ENCODE peak calls at places on chromosome 16, in six cellular contexts. One of them, this sample, is unnamed.

GRCh38 chr16:54673353-54673752 is 257.3 kb upstream of the IRX5 start:
- DNase-seq in GM12878: no peak
- DNase-seq in K562: no peak
- DNase-seq in endothelial cell of umbilical vein: no peak
- DNase-seq in A549: peak
- DNase-seq in HepG2: no peak
- DNase-seq in this sample: no peak

GRCh38 chr16:12320298-12320706 is 343.8 kb downstream of the SNX29 start:
- DNase-seq in GM12878: no peak
- DNase-seq in HepG2: no peak
- DNase-seq in A549: no peak
- DNase-seq in K562: no peak
- DNase-seq in endothelial cell of umbilical vein: no peak
- DNase-seq in this sample: no peak

GRCh38 chr16:11379420-11379819 is 34.2 kb downstream of the RMI2 start:
- DNase-seq in endothelial cell of umbilical vein: no peak
- DNase-seq in GM12878: peak
- DNase-seq in HepG2: no peak
- DNase-seq in K562: no peak
- DNase-seq in A549: no peak
- DNase-seq in this sample: no peak

GRCh38 chr16:10333321-10334032 is 52.4 kb upstream of the ATF7IP2 start:
- DNase-seq in K562: no peak
- DNase-seq in endothelial cell of umbilical vein: no peak
- DNase-seq in HepG2: no peak
- DNase-seq in A549: no peak
- DNase-seq in GM12878: no peak
- DNase-seq in this sample: no peak

GRCh38 chr16:30565526-30565925 is 6.0 kb downstream of the ZNF688 start:
- DNase-seq in K562: no peak
- DNase-seq in endothelial cell of umbilical vein: no peak
- DNase-seq in HepG2: no peak
- DNase-seq in GM12878: no peak
- DNase-seq in A549: no peak
- DNase-seq in this sample: no peak

GRCh38 chr16:16086653-16087446 is 136.4 kb downstream of the ABCC6 start:
- DNase-seq in A549: no peak
- DNase-seq in endothelial cell of umbilical vein: no peak
- DNase-seq in K562: no peak
- DNase-seq in GM12878: no peak
- DNase-seq in HepG2: no peak
- DNase-seq in this sample: no peak

GRCh38 chr16:10103096-10103495 is 79.1 kb downstream of the GRIN2A start:
- DNase-seq in endothelial cell of umbilical vein: no peak
- DNase-seq in A549: no peak
- DNase-seq in K562: no peak
- DNase-seq in HepG2: no peak
- DNase-seq in GM12878: no peak
- DNase-seq in this sample: no peak

GRCh38 chr16:30753596-30753995 is 5.4 kb downstream of the PHKG2 start:
- DNase-seq in K562: no peak
- DNase-seq in HepG2: no peak
- DNase-seq in A549: no peak
- DNase-seq in endothelial cell of umbilical vein: no peak
- DNase-seq in GM12878: no peak
- DNase-seq in this sample: no peak

GRCh38 chr16:50457423-50457822 is 88.6 kb upstream of the BRD7 start:
- DNase-seq in HepG2: no peak
- DNase-seq in K562: no peak
- DNase-seq in GM12878: no peak
- DNase-seq in A549: no peak
- DNase-seq in endothelial cell of umbilical vein: no peak
- DNase-seq in this sample: no peak

GRCh38 chr16:29926675-29927522 is 873 bp upstream of the KCTD13 start:
- DNase-seq in K562: peak
- DNase-seq in A549: peak
- DNase-seq in endothelial cell of umbilical vein: no peak
- DNase-seq in GM12878: no peak
- DNase-seq in HepG2: peak
- DNase-seq in this sample: no peak

GRCh38 chr16:71923941-71924690 is 28.8 kb downstream of the IST1 start:
- DNase-seq in GM12878: no peak
- DNase-seq in HepG2: no peak
- DNase-seq in A549: no peak
- DNase-seq in K562: no peak
- DNase-seq in endothelial cell of umbilical vein: no peak
- DNase-seq in this sample: no peak

GRCh38 chr16:26531290-26531730 is 535.4 kb upstream of the C16orf82 start:
- DNase-seq in A549: no peak
- DNase-seq in endothelial cell of umbilical vein: no peak
- DNase-seq in HepG2: no peak
- DNase-seq in GM12878: no peak
- DNase-seq in K562: no peak
- DNase-seq in this sample: no peak

GRCh38 chr16:8714143-8714542 is 39.7 kb downstream of the ABAT start:
- DNase-seq in endothelial cell of umbilical vein: no peak
- DNase-seq in A549: no peak
- DNase-seq in K562: no peak
- DNase-seq in GM12878: no peak
- DNase-seq in HepG2: no peak
- DNase-seq in this sample: no peak

GRCh38 chr16:89409161-89409711 is 81.1 kb downstream of the ANKRD11 start:
- DNase-seq in GM12878: no peak
- DNase-seq in K562: no peak
- DNase-seq in HepG2: no peak
- DNase-seq in endothelial cell of umbilical vein: peak
- DNase-seq in A549: no peak
- DNase-seq in this sample: peak

GRCh38 chr16:14452066-14452465 is 178.0 kb downstream of the PARN start:
- DNase-seq in A549: no peak
- DNase-seq in endothelial cell of umbilical vein: no peak
- DNase-seq in K562: no peak
- DNase-seq in HepG2: no peak
- DNase-seq in GM12878: no peak
- DNase-seq in this sample: no peak

GRCh38 chr16:25052161-25052511 is 37.0 kb upstream of the ARHGAP17 start:
- DNase-seq in HepG2: no peak
- DNase-seq in GM12878: no peak
- DNase-seq in A549: no peak
- DNase-seq in endothelial cell of umbilical vein: no peak
- DNase-seq in K562: no peak
- DNase-seq in this sample: no peak

GRCh38 chr16:11104168-11105037 is 151.6 kb downstream of the SOCS1 start:
- DNase-seq in A549: no peak
- DNase-seq in K562: no peak
- DNase-seq in HepG2: no peak
- DNase-seq in GM12878: no peak
- DNase-seq in endothelial cell of umbilical vein: no peak
- DNase-seq in this sample: no peak

GRCh38 chr16:5026664-5027063 is 7.1 kb downstream of the NAGPA start:
- DNase-seq in K562: no peak
- DNase-seq in A549: no peak
- DNase-seq in endothelial cell of umbilical vein: no peak
- DNase-seq in GM12878: no peak
- DNase-seq in HepG2: no peak
- DNase-seq in this sample: no peak

GRCh38 chr16:82638095-82638798 is 11.5 kb downstream of the CDH13 start:
- DNase-seq in GM12878: no peak
- DNase-seq in A549: no peak
- DNase-seq in HepG2: no peak
- DNase-seq in K562: no peak
- DNase-seq in endothelial cell of umbilical vein: peak
- DNase-seq in this sample: no peak

GRCh38 chr16:48627148-48627547 is 17.2 kb upstream of the N4BP1 start:
- DNase-seq in endothelial cell of umbilical vein: no peak
- DNase-seq in HepG2: no peak
- DNase-seq in K562: no peak
- DNase-seq in A549: no peak
- DNase-seq in GM12878: no peak
- DNase-seq in this sample: no peak

GRCh38 chr16:546909-547770 is 13.1 kb upstream of the PRR35 start:
- DNase-seq in endothelial cell of umbilical vein: peak
- DNase-seq in K562: peak
- DNase-seq in GM12878: no peak
- DNase-seq in A549: peak
- DNase-seq in HepG2: no peak
- DNase-seq in this sample: peak

GRCh38 chr16:75379911-75380847 is 53.1 kb downstream of the CFDP1 start:
- DNase-seq in endothelial cell of umbilical vein: peak
- DNase-seq in HepG2: no peak
- DNase-seq in GM12878: peak
- DNase-seq in A549: no peak
- DNase-seq in K562: no peak
- DNase-seq in this sample: peak

GRCh38 chr16:24858219-24859041 is 12.7 kb downstream of the SLC5A11 start:
- DNase-seq in K562: peak
- DNase-seq in endothelial cell of umbilical vein: peak
- DNase-seq in A549: peak
- DNase-seq in GM12878: no peak
- DNase-seq in HepG2: peak
- DNase-seq in this sample: peak

GRCh38 chr16:74766729-74767128 is 7.9 kb downstream of the FA2H start:
- DNase-seq in endothelial cell of umbilical vein: no peak
- DNase-seq in GM12878: no peak
- DNase-seq in HepG2: no peak
- DNase-seq in K562: peak
- DNase-seq in A549: no peak
- DNase-seq in this sample: peak

GRCh38 chr16:12258806-12259205 is 282.3 kb downstream of the SNX29 start:
- DNase-seq in endothelial cell of umbilical vein: no peak
- DNase-seq in GM12878: no peak
- DNase-seq in A549: no peak
- DNase-seq in HepG2: no peak
- DNase-seq in K562: no peak
- DNase-seq in this sample: no peak

GRCh38 chr16:76428858-76429257 is 151.7 kb downstream of the CNTNAP4 start:
- DNase-seq in endothelial cell of umbilical vein: no peak
- DNase-seq in HepG2: peak
- DNase-seq in K562: no peak
- DNase-seq in A549: peak
- DNase-seq in GM12878: no peak
- DNase-seq in this sample: peak

GRCh38 chr16:84563776-84564420 is 54.0 kb downstream of the COTL1 start:
- DNase-seq in A549: no peak
- DNase-seq in GM12878: no peak
- DNase-seq in endothelial cell of umbilical vein: no peak
- DNase-seq in HepG2: no peak
- DNase-seq in K562: no peak
- DNase-seq in this sample: no peak

GRCh38 chr16:25721439-25721838 is 29.7 kb downstream of the HS3ST4 start:
- DNase-seq in GM12878: no peak
- DNase-seq in endothelial cell of umbilical vein: no peak
- DNase-seq in HepG2: no peak
- DNase-seq in A549: no peak
- DNase-seq in K562: no peak
- DNase-seq in this sample: no peak

GRCh38 chr16:79154081-79154480 is 446.5 kb downstream of the MAF start:
- DNase-seq in A549: no peak
- DNase-seq in GM12878: no peak
- DNase-seq in HepG2: no peak
- DNase-seq in K562: no peak
- DNase-seq in endothelial cell of umbilical vein: no peak
- DNase-seq in this sample: no peak

GRCh38 chr16:53872248-53873221 is 168.6 kb downstream of the FTO start:
- DNase-seq in GM12878: no peak
- DNase-seq in A549: no peak
- DNase-seq in HepG2: no peak
- DNase-seq in K562: no peak
- DNase-seq in endothelial cell of umbilical vein: no peak
- DNase-seq in this sample: no peak

DNA sequence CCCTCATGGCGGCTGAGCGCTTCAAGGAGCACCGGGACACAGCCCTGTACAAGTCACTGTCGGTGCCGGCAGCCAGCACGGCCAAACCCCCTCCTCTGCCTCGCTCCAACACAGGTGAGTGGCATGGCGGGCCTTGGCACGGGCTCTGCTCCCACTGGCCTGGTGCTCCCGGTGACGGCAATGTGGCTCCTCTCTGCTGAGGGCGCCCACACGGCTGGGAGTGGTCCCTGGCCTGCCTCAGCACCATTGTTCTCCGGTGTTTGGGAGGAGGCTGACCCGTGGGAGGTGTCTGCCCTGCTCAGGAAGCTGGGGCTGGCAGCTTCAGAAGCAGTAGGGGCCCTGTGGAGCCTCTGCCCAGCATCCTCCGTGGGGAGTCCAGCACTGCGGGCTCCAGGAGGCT is 33.9 kb downstream of the TSC2 start:
- DNase-seq in HepG2: no peak
- DNase-seq in A549: no peak
- DNase-seq in GM12878: no peak
- DNase-seq in endothelial cell of umbilical vein: no peak
- DNase-seq in K562: no peak
- DNase-seq in this sample: peak
- TF ChIP-seq MYC in HepG2: no peak
- TF ChIP-seq MYC in A549: no peak
- TF ChIP-seq MYC in GM12878: no peak
- TF ChIP-seq MYC in endothelial cell of umbilical vein: no peak
- TF ChIP-seq MYC in K562: no peak
- TF ChIP-seq MYC in this sample: no peak

DNA sequence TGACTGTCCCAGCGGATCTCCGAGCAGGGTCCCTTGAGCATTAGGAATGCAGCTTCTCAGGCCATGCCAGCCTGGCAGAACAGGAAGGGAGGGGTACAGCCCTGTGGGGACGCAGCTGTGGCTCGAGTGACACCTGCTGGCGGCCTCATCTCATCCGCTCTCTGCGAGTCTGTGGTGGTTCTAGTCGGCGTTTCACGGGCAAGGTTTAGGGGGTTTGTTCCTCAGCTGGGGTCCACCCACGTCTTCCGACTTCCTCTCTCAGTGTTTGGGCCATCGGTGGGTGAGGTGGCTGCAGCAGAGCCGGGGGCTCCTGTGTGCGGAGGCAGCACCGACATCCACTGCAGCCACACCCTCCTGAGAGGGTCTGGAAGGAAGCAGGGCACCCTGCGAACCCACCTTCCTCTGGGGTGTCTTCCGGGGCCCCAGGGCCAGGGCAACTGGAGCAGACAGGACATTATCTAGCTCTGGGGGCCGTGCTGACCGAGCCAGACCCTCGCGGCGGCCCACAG is 33.3 kb downstream of the JPH3 start:
- DNase-seq in HepG2: peak
- DNase-seq in K562: peak
- DNase-seq in A549: peak
- DNase-seq in GM12878: no peak
- DNase-seq in endothelial cell of umbilical vein: peak
- DNase-seq in this sample: peak
- TF ChIP-seq CTCF in HepG2: peak
- TF ChIP-seq CTCF in K562: peak
- TF ChIP-seq CTCF in A549: peak
- TF ChIP-seq CTCF in GM12878: peak
- TF ChIP-seq CTCF in endothelial cell of umbilical vein: peak
- TF ChIP-seq CTCF in this sample: peak

GRCh38 chr16:70685061-70685937 is 554 bp downstream of the MTSS2 start:
- DNase-seq in K562: no peak
- DNase-seq in A549: no peak
- DNase-seq in endothelial cell of umbilical vein: no peak
- DNase-seq in HepG2: no peak
- DNase-seq in GM12878: no peak
- DNase-seq in this sample: peak
- TF ChIP-seq POLR2A in K562: no peak
- TF ChIP-seq POLR2A in A549: no peak
- TF ChIP-seq POLR2A in endothelial cell of umbilical vein: no peak
- TF ChIP-seq POLR2A in HepG2: no peak
- TF ChIP-seq POLR2A in GM12878: no peak
- TF ChIP-seq POLR2A in this sample: no peak

GRCh38 chr16:2229602-2230250 is 6.3 kb downstream of the E4F1 start:
- DNase-seq in endothelial cell of umbilical vein: no peak
- DNase-seq in A549: no peak
- DNase-seq in K562: no peak
- DNase-seq in HepG2: no peak
- DNase-seq in GM12878: no peak
- DNase-seq in this sample: no peak
- TF ChIP-seq MYC in endothelial cell of umbilical vein: no peak
- TF ChIP-seq MYC in A549: no peak
- TF ChIP-seq MYC in K562: no peak
- TF ChIP-seq MYC in HepG2: no peak
- TF ChIP-seq MYC in GM12878: no peak
- TF ChIP-seq MYC in this sample: no peak

This sample was measured in NB4.